ENCODE peak calls at places on chromosomes 6 and 20, in seven cellular contexts. One of them, this sample, is unnamed.

GRCh38 chr20:38825901-38826625 is 20.6 kb downstream of the PPP1R16B start:
- DNase-seq in astrocyte of the hippocampus: peak; percentile 60
- DNase-seq in activated T-cell treated with anti-CD3 and anti-CD28 coated beads, Interleukin-2, amount 50 U/mL, for 72 hours: no peak
- DNase-seq in stomach: no peak
- DNase-seq in iris pigment epithelial cell: peak; percentile 91
- DNase-seq in fibroblast of mammary gland: peak; percentile 54
- DNase-seq in fibroblast of the conjunctiva: no peak
- DNase-seq in this sample: peak; percentile 55

GRCh38 chr6:71294121-71294523 is 5.5 kb downstream of the OGFRL1 start:
- DNase-seq in fibroblast of the conjunctiva: peak; percentile 38
- DNase-seq in fibroblast of mammary gland: peak; percentile 97
- DNase-seq in activated T-cell treated with anti-CD3 and anti-CD28 coated beads, Interleukin-2, amount 50 U/mL, for 72 hours: no peak
- DNase-seq in stomach: no peak
- DNase-seq in astrocyte of the hippocampus: peak; percentile 94
- DNase-seq in iris pigment epithelial cell: peak; percentile 92
- DNase-seq in this sample: peak; percentile 61

GRCh38 chr20:58402305-58402704 is 13.3 kb downstream of the VAPB start:
- DNase-seq in stomach: no peak
- DNase-seq in astrocyte of the hippocampus: no peak
- DNase-seq in iris pigment epithelial cell: no peak
- DNase-seq in fibroblast of the conjunctiva: no peak
- DNase-seq in fibroblast of mammary gland: no peak
- DNase-seq in activated T-cell treated with anti-CD3 and anti-CD28 coated beads, Interleukin-2, amount 50 U/mL, for 72 hours: no peak
- DNase-seq in this sample: no peak

GRCh38 chr20:13202553-13202952 is 18.5 kb upstream of the ISM1 start:
- DNase-seq in fibroblast of the conjunctiva: no peak
- DNase-seq in activated T-cell treated with anti-CD3 and anti-CD28 coated beads, Interleukin-2, amount 50 U/mL, for 72 hours: no peak
- DNase-seq in iris pigment epithelial cell: no peak
- DNase-seq in astrocyte of the hippocampus: no peak
- DNase-seq in fibroblast of mammary gland: no peak
- DNase-seq in stomach: no peak
- DNase-seq in this sample: no peak

GRCh38 chr6:193180-193579 is 99.1 kb upstream of the DUSP22 start:
- DNase-seq in fibroblast of the conjunctiva: no peak
- DNase-seq in activated T-cell treated with anti-CD3 and anti-CD28 coated beads, Interleukin-2, amount 50 U/mL, for 72 hours: no peak
- DNase-seq in stomach: no peak
- DNase-seq in astrocyte of the hippocampus: no peak
- DNase-seq in fibroblast of mammary gland: no peak
- DNase-seq in iris pigment epithelial cell: no peak
- DNase-seq in this sample: no peak

GRCh38 chr6:15937582-15937981 is 191.3 kb upstream of the MYLIP start:
- DNase-seq in astrocyte of the hippocampus: no peak
- DNase-seq in fibroblast of mammary gland: no peak
- DNase-seq in stomach: no peak
- DNase-seq in fibroblast of the conjunctiva: no peak
- DNase-seq in iris pigment epithelial cell: no peak
- DNase-seq in activated T-cell treated with anti-CD3 and anti-CD28 coated beads, Interleukin-2, amount 50 U/mL, for 72 hours: no peak
- DNase-seq in this sample: no peak

GRCh38 chr20:1845701-1846100 is 49.5 kb upstream of the SIRPA start:
- DNase-seq in iris pigment epithelial cell: no peak
- DNase-seq in astrocyte of the hippocampus: no peak
- DNase-seq in stomach: no peak
- DNase-seq in fibroblast of the conjunctiva: no peak
- DNase-seq in activated T-cell treated with anti-CD3 and anti-CD28 coated beads, Interleukin-2, amount 50 U/mL, for 72 hours: no peak
- DNase-seq in fibroblast of mammary gland: no peak
- DNase-seq in this sample: no peak

GRCh38 chr20:7672551-7672950 is 267.7 kb downstream of the HAO1 start:
- DNase-seq in stomach: no peak
- DNase-seq in activated T-cell treated with anti-CD3 and anti-CD28 coated beads, Interleukin-2, amount 50 U/mL, for 72 hours: no peak
- DNase-seq in fibroblast of mammary gland: no peak
- DNase-seq in iris pigment epithelial cell: no peak
- DNase-seq in astrocyte of the hippocampus: no peak
- DNase-seq in fibroblast of the conjunctiva: no peak
- DNase-seq in this sample: no peak

GRCh38 chr6:74534485-74535211 is 671.2 kb downstream of the COL12A1 start:
- DNase-seq in activated T-cell treated with anti-CD3 and anti-CD28 coated beads, Interleukin-2, amount 50 U/mL, for 72 hours: no peak
- DNase-seq in fibroblast of mammary gland: peak; percentile 64
- DNase-seq in stomach: no peak
- DNase-seq in iris pigment epithelial cell: peak; percentile 91
- DNase-seq in fibroblast of the conjunctiva: peak; percentile 8
- DNase-seq in astrocyte of the hippocampus: no peak
- DNase-seq in this sample: no peak

GRCh38 chr6:66926060-66926459 is 1219.0 kb upstream of the EYS start:
- DNase-seq in iris pigment epithelial cell: peak; percentile 23
- DNase-seq in activated T-cell treated with anti-CD3 and anti-CD28 coated beads, Interleukin-2, amount 50 U/mL, for 72 hours: no peak
- DNase-seq in fibroblast of the conjunctiva: no peak
- DNase-seq in stomach: no peak
- DNase-seq in astrocyte of the hippocampus: no peak
- DNase-seq in fibroblast of mammary gland: no peak
- DNase-seq in this sample: peak; percentile 65

GRCh38 chr6:15239606-15240364 is 6.1 kb upstream of the JARID2 start:
- DNase-seq in stomach: no peak
- DNase-seq in iris pigment epithelial cell: no peak
- DNase-seq in astrocyte of the hippocampus: no peak
- DNase-seq in fibroblast of the conjunctiva: no peak
- DNase-seq in fibroblast of mammary gland: no peak
- DNase-seq in activated T-cell treated with anti-CD3 and anti-CD28 coated beads, Interleukin-2, amount 50 U/mL, for 72 hours: no peak
- DNase-seq in this sample: no peak

GRCh38 chr6:28922004-28922840 is 1.6 kb downstream of the TRIM27 start:
- DNase-seq in fibroblast of the conjunctiva: no peak
- DNase-seq in astrocyte of the hippocampus: peak; percentile 51
- DNase-seq in activated T-cell treated with anti-CD3 and anti-CD28 coated beads, Interleukin-2, amount 50 U/mL, for 72 hours: peak; percentile 23
- DNase-seq in iris pigment epithelial cell: peak; percentile 65
- DNase-seq in fibroblast of mammary gland: peak; percentile 39
- DNase-seq in stomach: peak; percentile 69
- DNase-seq in this sample: peak; percentile 64

GRCh38 chr20:57695012-57695411 is 14.8 kb downstream of the PMEPA1 start:
- DNase-seq in fibroblast of the conjunctiva: no peak
- DNase-seq in activated T-cell treated with anti-CD3 and anti-CD28 coated beads, Interleukin-2, amount 50 U/mL, for 72 hours: no peak
- DNase-seq in stomach: peak; percentile 74
- DNase-seq in astrocyte of the hippocampus: peak; percentile 82
- DNase-seq in fibroblast of mammary gland: no peak
- DNase-seq in iris pigment epithelial cell: peak; percentile 28
- DNase-seq in this sample: peak; percentile 88

GRCh38 chr6:25692472-25692871 is 40.5 kb downstream of the SCGN start:
- DNase-seq in iris pigment epithelial cell: no peak
- DNase-seq in fibroblast of the conjunctiva: no peak
- DNase-seq in stomach: no peak
- DNase-seq in fibroblast of mammary gland: no peak
- DNase-seq in activated T-cell treated with anti-CD3 and anti-CD28 coated beads, Interleukin-2, amount 50 U/mL, for 72 hours: no peak
- DNase-seq in astrocyte of the hippocampus: no peak
- DNase-seq in this sample: no peak

GRCh38 chr6:45212976-45213375 is 115.2 kb upstream of the RUNX2 start:
- DNase-seq in astrocyte of the hippocampus: peak; percentile 38
- DNase-seq in stomach: no peak
- DNase-seq in fibroblast of the conjunctiva: no peak
- DNase-seq in iris pigment epithelial cell: peak; percentile 20
- DNase-seq in activated T-cell treated with anti-CD3 and anti-CD28 coated beads, Interleukin-2, amount 50 U/mL, for 72 hours: peak; percentile 21
- DNase-seq in fibroblast of mammary gland: no peak
- DNase-seq in this sample: no peak

GRCh38 chr6:1580109-1580508 is 29.6 kb upstream of the FOXC1 start:
- DNase-seq in fibroblast of the conjunctiva: no peak
- DNase-seq in activated T-cell treated with anti-CD3 and anti-CD28 coated beads, Interleukin-2, amount 50 U/mL, for 72 hours: no peak
- DNase-seq in fibroblast of mammary gland: peak; percentile 51
- DNase-seq in astrocyte of the hippocampus: no peak
- DNase-seq in stomach: no peak
- DNase-seq in iris pigment epithelial cell: peak; percentile 46
- DNase-seq in this sample: no peak

GRCh38 chr6:34919651-34920050 is 30.6 kb downstream of the ANKS1A start:
- DNase-seq in fibroblast of the conjunctiva: no peak
- DNase-seq in iris pigment epithelial cell: peak; percentile 40
- DNase-seq in astrocyte of the hippocampus: no peak
- DNase-seq in stomach: no peak
- DNase-seq in activated T-cell treated with anti-CD3 and anti-CD28 coated beads, Interleukin-2, amount 50 U/mL, for 72 hours: no peak
- DNase-seq in fibroblast of mammary gland: peak; percentile 58
- DNase-seq in this sample: peak; percentile 26

GRCh38 chr20:29876911-29877285 is 1380.6 kb upstream of the DEFB115 start:
- DNase-seq in astrocyte of the hippocampus: no peak
- DNase-seq in iris pigment epithelial cell: no peak
- DNase-seq in fibroblast of mammary gland: no peak
- DNase-seq in activated T-cell treated with anti-CD3 and anti-CD28 coated beads, Interleukin-2, amount 50 U/mL, for 72 hours: no peak
- DNase-seq in stomach: no peak
- DNase-seq in fibroblast of the conjunctiva: no peak
- DNase-seq in this sample: no peak